ENCODE peak calls at places on chromosomes 12 and 14, in five cellular contexts. H is CD8-positive, alpha-beta memory T cell; E is neural progenitor cell; P is A549; I is upper lobe of right lung. C is an unnamed sample.

GRCh38 chr12:15474766-15475165 is 152.5 kb downstream of the PTPRO start:
- DNase-seq in H (no peak), E (no peak), P (no peak), I (no peak), C (no peak)

GRCh38 chr12:79841248-79841877 is 93.5 kb downstream of the PPP1R12A start:
- DNase-seq in H (no peak), E (no peak), P (no peak), I (no peak), C (no peak)

GRCh38 chr12:130924946-130925345 is 28.8 kb upstream of the ADGRD1 start:
- DNase-seq in H (no peak), E (no peak), P (no peak), I (no peak), C (no peak)

GRCh38 chr12:127161466-127161865 is 1105.5 kb upstream of the TMEM132C start:
- DNase-seq in H (no peak), E (no peak), P (no peak), I (no peak), C (no peak)

GRCh38 chr14:104297313-104297704 is 158.9 kb downstream of the KIF26A start:
- DNase-seq in H (peak), E (no peak), P (no peak), I (peak), C (no peak)

GRCh38 chr14:31944256-31945073 is 132.6 kb upstream of the ARHGAP5 start:
- DNase-seq in H (no peak), E (no peak), P (peak), I (no peak), C (no peak)

GRCh38 chr12:34379142-34379541 is 356.8 kb downstream of the ALG10 start:
- DNase-seq in H (no peak), E (no peak), P (no peak), I (no peak), C (no peak)

GRCh38 chr14:33254342-33254741 is 315.7 kb downstream of the NPAS3 start:
- DNase-seq in H (no peak), E (no peak), P (no peak), I (no peak), C (no peak)

DNA sequence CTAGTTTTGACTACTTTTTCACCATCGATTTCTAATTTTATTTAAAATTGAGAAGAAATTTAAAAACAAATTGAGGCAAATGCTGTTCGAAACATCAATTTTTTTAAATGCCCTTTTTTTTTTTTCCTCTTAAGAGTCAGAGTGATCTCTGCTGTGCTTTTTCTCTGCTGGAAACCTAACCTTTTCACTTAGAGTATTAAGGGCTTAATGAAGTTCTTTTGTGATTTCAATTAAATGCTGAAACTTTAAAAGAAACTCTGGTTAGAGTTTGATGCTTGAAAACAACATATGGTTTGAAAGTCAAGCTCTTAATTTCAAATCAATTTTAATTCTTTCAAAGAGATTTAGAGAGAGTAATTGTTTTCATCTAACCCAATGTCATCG is 171.8 kb downstream of the TMTC2 start:
- DNase-seq in H (no peak), E (peak), P (no peak), I (no peak), C (no peak)
- H3K27ac ChIP-seq in H (no peak), E (peak), P (no peak), I (no peak), C (no peak)

GRCh38 chr14:49908433-49908782 is 15.5 kb downstream of the ARF6 start:
- DNase-seq in H (no peak), E (no peak), P (no peak), I (no peak), C (no peak)
- H3K27ac ChIP-seq in H (no peak), E (no peak), P (peak), I (no peak), C (peak)

GRCh38 chr12:66272650-66273049 is 29.6 kb upstream of the HELB start:
- DNase-seq in H (no peak), E (no peak), P (no peak), I (no peak), C (no peak)
- H3K27ac ChIP-seq in H (no peak), E (no peak), P (no peak), I (no peak), C (no peak)

GRCh38 chr12:11830298-11830937 is 180.9 kb downstream of the ETV6 start:
- DNase-seq in H (no peak), E (no peak), P (no peak), I (no peak), C (no peak)
- H3K27ac ChIP-seq in H (no peak), E (no peak), P (peak), I (peak), C (no peak)

DNA sequence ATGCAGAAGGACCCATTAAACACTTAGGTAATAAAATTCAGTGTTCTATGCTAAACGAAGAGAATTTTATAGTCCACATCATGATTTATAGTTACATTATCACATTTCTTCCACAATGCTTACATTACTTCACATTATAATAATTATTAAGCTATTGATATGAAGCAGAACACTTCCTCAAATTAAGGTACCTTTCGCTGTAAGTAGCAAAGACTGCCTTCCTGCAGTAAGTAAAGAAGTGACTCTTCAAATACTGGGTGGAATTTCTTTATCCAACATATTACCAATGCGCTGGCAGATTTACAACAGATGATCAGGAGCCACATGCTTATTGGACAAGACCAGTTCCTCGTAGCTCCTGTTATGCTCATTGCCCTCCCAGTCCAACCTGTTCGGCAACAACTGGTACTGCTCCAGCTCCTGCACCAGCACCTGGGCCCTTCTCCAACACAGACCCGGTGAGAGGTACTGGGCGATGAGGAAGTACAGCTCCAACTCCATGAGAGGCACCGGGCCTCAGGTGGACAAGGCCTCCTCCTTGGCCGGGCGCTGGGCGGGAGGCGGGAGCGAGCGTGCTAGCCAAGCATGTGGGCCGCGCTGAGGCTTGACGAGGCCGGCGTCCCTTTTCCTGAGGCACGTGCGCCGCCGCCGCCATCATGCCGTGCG is 210.7 kb upstream of the ATP2B1 start:
- DNase-seq in H (no peak), E (no peak), P (no peak), I (peak), C (peak)
- H3K27ac ChIP-seq in H (no peak), E (no peak), P (no peak), I (no peak), C (no peak)

C was measured in epithelial cell of prostate.